ENCODE peak calls at places on chromosomes 4 and X, in nine cellular contexts. One of them, this sample, is unnamed.

GRCh38 chr4:15958562-15958961 is 4.4 kb downstream of the FGFBP2 start:
- DNase-seq in WTC11: no peak
- DNase-seq in AG04450: no peak
- DNase-seq in Jurkat, Clone E6-1: no peak
- DNase-seq in central memory CD8-positive, alpha-beta T cell: no peak
- DNase-seq in stimulated activated CD4-positive, alpha-beta T cell treated with anti-CD3 and anti-CD28 coated beads, TNF-alpha, amount 100 ng/mL, for 48 hours: no peak
- DNase-seq in activated CD4-positive, alpha-beta T cell treated with anti-CD3 and anti-CD28 coated beads for 36 hours: peak; percentile 40
- DNase-seq in GM23248: no peak
- DNase-seq in glutamatergic neuron: no peak
- DNase-seq in this sample: no peak

GRCh38 chr4:123555500-123556273 is 159.1 kb downstream of the SPRY1 start:
- DNase-seq in glutamatergic neuron: no peak
- DNase-seq in Jurkat, Clone E6-1: no peak
- DNase-seq in AG04450: peak; percentile 21
- DNase-seq in central memory CD8-positive, alpha-beta T cell: no peak
- DNase-seq in stimulated activated CD4-positive, alpha-beta T cell treated with anti-CD3 and anti-CD28 coated beads, TNF-alpha, amount 100 ng/mL, for 48 hours: no peak
- DNase-seq in WTC11: no peak
- DNase-seq in GM23248: peak; percentile 68
- DNase-seq in activated CD4-positive, alpha-beta T cell treated with anti-CD3 and anti-CD28 coated beads for 36 hours: no peak
- DNase-seq in this sample: peak; percentile 97

GRCh38 chr4:185656467-185656890 is 121.2 kb upstream of the PDLIM3 start:
- DNase-seq in activated CD4-positive, alpha-beta T cell treated with anti-CD3 and anti-CD28 coated beads for 36 hours: no peak
- DNase-seq in central memory CD8-positive, alpha-beta T cell: no peak
- DNase-seq in Jurkat, Clone E6-1: no peak
- DNase-seq in glutamatergic neuron: no peak
- DNase-seq in AG04450: no peak
- DNase-seq in stimulated activated CD4-positive, alpha-beta T cell treated with anti-CD3 and anti-CD28 coated beads, TNF-alpha, amount 100 ng/mL, for 48 hours: no peak
- DNase-seq in GM23248: peak; percentile 59
- DNase-seq in WTC11: peak; percentile 47
- DNase-seq in this sample: peak; percentile 68

GRCh38 chr4:335515-335914 is 2.1 kb upstream of the ZNF141 start:
- DNase-seq in AG04450: no peak
- DNase-seq in GM23248: no peak
- DNase-seq in activated CD4-positive, alpha-beta T cell treated with anti-CD3 and anti-CD28 coated beads for 36 hours: no peak
- DNase-seq in glutamatergic neuron: no peak
- DNase-seq in Jurkat, Clone E6-1: no peak
- DNase-seq in WTC11: no peak
- DNase-seq in stimulated activated CD4-positive, alpha-beta T cell treated with anti-CD3 and anti-CD28 coated beads, TNF-alpha, amount 100 ng/mL, for 48 hours: no peak
- DNase-seq in central memory CD8-positive, alpha-beta T cell: no peak
- DNase-seq in this sample: no peak

GRCh38 chr4:38967260-38968095 is 64.7 kb downstream of the TMEM156 start:
- DNase-seq in WTC11: no peak
- DNase-seq in GM23248: peak; percentile 92
- DNase-seq in glutamatergic neuron: no peak
- DNase-seq in central memory CD8-positive, alpha-beta T cell: no peak
- DNase-seq in Jurkat, Clone E6-1: no peak
- DNase-seq in stimulated activated CD4-positive, alpha-beta T cell treated with anti-CD3 and anti-CD28 coated beads, TNF-alpha, amount 100 ng/mL, for 48 hours: no peak
- DNase-seq in activated CD4-positive, alpha-beta T cell treated with anti-CD3 and anti-CD28 coated beads for 36 hours: no peak
- DNase-seq in AG04450: peak; percentile 96
- DNase-seq in this sample: peak; percentile 98

GRCh38 chr4:77438549-77438948 is 167.1 kb upstream of the CXCL13 start:
- DNase-seq in AG04450: no peak
- DNase-seq in activated CD4-positive, alpha-beta T cell treated with anti-CD3 and anti-CD28 coated beads for 36 hours: no peak
- DNase-seq in stimulated activated CD4-positive, alpha-beta T cell treated with anti-CD3 and anti-CD28 coated beads, TNF-alpha, amount 100 ng/mL, for 48 hours: no peak
- DNase-seq in GM23248: no peak
- DNase-seq in glutamatergic neuron: no peak
- DNase-seq in central memory CD8-positive, alpha-beta T cell: no peak
- DNase-seq in Jurkat, Clone E6-1: no peak
- DNase-seq in WTC11: no peak
- DNase-seq in this sample: no peak

GRCh38 chr4:48420172-48420571 is 63.0 kb upstream of the SLC10A4 start:
- DNase-seq in WTC11: no peak
- DNase-seq in GM23248: no peak
- DNase-seq in glutamatergic neuron: no peak
- DNase-seq in stimulated activated CD4-positive, alpha-beta T cell treated with anti-CD3 and anti-CD28 coated beads, TNF-alpha, amount 100 ng/mL, for 48 hours: no peak
- DNase-seq in activated CD4-positive, alpha-beta T cell treated with anti-CD3 and anti-CD28 coated beads for 36 hours: no peak
- DNase-seq in Jurkat, Clone E6-1: no peak
- DNase-seq in AG04450: no peak
- DNase-seq in central memory CD8-positive, alpha-beta T cell: no peak
- DNase-seq in this sample: no peak

GRCh38 chrX:45070116-45071007 is 130.3 kb downstream of the DIPK2B start:
- DNase-seq in GM23248: peak; percentile 52
- DNase-seq in glutamatergic neuron: no peak
- DNase-seq in AG04450: peak; percentile 1
- DNase-seq in WTC11: no peak
- DNase-seq in Jurkat, Clone E6-1: peak; percentile 56
- DNase-seq in central memory CD8-positive, alpha-beta T cell: no peak
- DNase-seq in stimulated activated CD4-positive, alpha-beta T cell treated with anti-CD3 and anti-CD28 coated beads, TNF-alpha, amount 100 ng/mL, for 48 hours: no peak
- DNase-seq in activated CD4-positive, alpha-beta T cell treated with anti-CD3 and anti-CD28 coated beads for 36 hours: peak; percentile 14
- DNase-seq in this sample: peak; percentile 72

GRCh38 chrX:2317527-2318055 is 183.2 kb downstream of the DHRSX start:
- DNase-seq in Jurkat, Clone E6-1: no peak
- DNase-seq in AG04450: no peak
- DNase-seq in stimulated activated CD4-positive, alpha-beta T cell treated with anti-CD3 and anti-CD28 coated beads, TNF-alpha, amount 100 ng/mL, for 48 hours: no peak
- DNase-seq in glutamatergic neuron: no peak
- DNase-seq in central memory CD8-positive, alpha-beta T cell: no peak
- DNase-seq in GM23248: no peak
- DNase-seq in WTC11: no peak
- DNase-seq in activated CD4-positive, alpha-beta T cell treated with anti-CD3 and anti-CD28 coated beads for 36 hours: no peak
- DNase-seq in this sample: no peak

GRCh38 chrX:2401590-2402360 is 99.0 kb downstream of the DHRSX start:
- DNase-seq in AG04450: no peak
- DNase-seq in central memory CD8-positive, alpha-beta T cell: no peak
- DNase-seq in WTC11: no peak
- DNase-seq in Jurkat, Clone E6-1: no peak
- DNase-seq in stimulated activated CD4-positive, alpha-beta T cell treated with anti-CD3 and anti-CD28 coated beads, TNF-alpha, amount 100 ng/mL, for 48 hours: no peak
- DNase-seq in activated CD4-positive, alpha-beta T cell treated with anti-CD3 and anti-CD28 coated beads for 36 hours: no peak
- DNase-seq in glutamatergic neuron: no peak
- DNase-seq in GM23248: peak; percentile 55
- DNase-seq in this sample: peak; percentile 51

GRCh38 chr4:89196056-89196674 is 84.8 kb downstream of the TIGD2 start:
- DNase-seq in glutamatergic neuron: no peak
- DNase-seq in GM23248: peak; percentile 15
- DNase-seq in AG04450: no peak
- DNase-seq in activated CD4-positive, alpha-beta T cell treated with anti-CD3 and anti-CD28 coated beads for 36 hours: no peak
- DNase-seq in WTC11: no peak
- DNase-seq in central memory CD8-positive, alpha-beta T cell: no peak
- DNase-seq in Jurkat, Clone E6-1: no peak
- DNase-seq in stimulated activated CD4-positive, alpha-beta T cell treated with anti-CD3 and anti-CD28 coated beads, TNF-alpha, amount 100 ng/mL, for 48 hours: no peak
- DNase-seq in this sample: no peak

GRCh38 chr4:37066149-37066548 is 178.4 kb upstream of the NWD2 start:
- DNase-seq in glutamatergic neuron: no peak
- DNase-seq in WTC11: no peak
- DNase-seq in stimulated activated CD4-positive, alpha-beta T cell treated with anti-CD3 and anti-CD28 coated beads, TNF-alpha, amount 100 ng/mL, for 48 hours: no peak
- DNase-seq in Jurkat, Clone E6-1: no peak
- DNase-seq in GM23248: no peak
- DNase-seq in activated CD4-positive, alpha-beta T cell treated with anti-CD3 and anti-CD28 coated beads for 36 hours: no peak
- DNase-seq in central memory CD8-positive, alpha-beta T cell: no peak
- DNase-seq in AG04450: no peak
- DNase-seq in this sample: no peak

GRCh38 chrX:15751160-15751819 is 13.2 kb downstream of the CA5B start:
- DNase-seq in WTC11: no peak
- DNase-seq in stimulated activated CD4-positive, alpha-beta T cell treated with anti-CD3 and anti-CD28 coated beads, TNF-alpha, amount 100 ng/mL, for 48 hours: no peak
- DNase-seq in Jurkat, Clone E6-1: peak; percentile 63
- DNase-seq in AG04450: no peak
- DNase-seq in GM23248: peak; percentile 64
- DNase-seq in central memory CD8-positive, alpha-beta T cell: no peak
- DNase-seq in activated CD4-positive, alpha-beta T cell treated with anti-CD3 and anti-CD28 coated beads for 36 hours: no peak
- DNase-seq in glutamatergic neuron: no peak
- DNase-seq in this sample: no peak

GRCh38 chrX:130028196-130028595 is 45.8 kb downstream of the BCORL1 start:
- DNase-seq in AG04450: peak; percentile 2
- DNase-seq in GM23248: peak; percentile 50
- DNase-seq in WTC11: peak; percentile 53
- DNase-seq in activated CD4-positive, alpha-beta T cell treated with anti-CD3 and anti-CD28 coated beads for 36 hours: peak; percentile 66
- DNase-seq in central memory CD8-positive, alpha-beta T cell: peak; percentile 36
- DNase-seq in glutamatergic neuron: peak; percentile 54
- DNase-seq in Jurkat, Clone E6-1: peak; percentile 10
- DNase-seq in stimulated activated CD4-positive, alpha-beta T cell treated with anti-CD3 and anti-CD28 coated beads, TNF-alpha, amount 100 ng/mL, for 48 hours: peak; percentile 33
- DNase-seq in this sample: peak; percentile 64

GRCh38 chrX:45142185-45142584 is 58.5 kb downstream of the DIPK2B start:
- DNase-seq in central memory CD8-positive, alpha-beta T cell: no peak
- DNase-seq in activated CD4-positive, alpha-beta T cell treated with anti-CD3 and anti-CD28 coated beads for 36 hours: no peak
- DNase-seq in glutamatergic neuron: no peak
- DNase-seq in stimulated activated CD4-positive, alpha-beta T cell treated with anti-CD3 and anti-CD28 coated beads, TNF-alpha, amount 100 ng/mL, for 48 hours: no peak
- DNase-seq in Jurkat, Clone E6-1: no peak
- DNase-seq in WTC11: no peak
- DNase-seq in AG04450: no peak
- DNase-seq in GM23248: no peak
- DNase-seq in this sample: no peak

GRCh38 chr4:118988635-118988972 is 100.0 kb downstream of the SYNPO2 start:
- DNase-seq in WTC11: no peak
- DNase-seq in central memory CD8-positive, alpha-beta T cell: no peak
- DNase-seq in AG04450: no peak
- DNase-seq in GM23248: no peak
- DNase-seq in activated CD4-positive, alpha-beta T cell treated with anti-CD3 and anti-CD28 coated beads for 36 hours: no peak
- DNase-seq in stimulated activated CD4-positive, alpha-beta T cell treated with anti-CD3 and anti-CD28 coated beads, TNF-alpha, amount 100 ng/mL, for 48 hours: no peak
- DNase-seq in Jurkat, Clone E6-1: no peak
- DNase-seq in glutamatergic neuron: no peak
- DNase-seq in this sample: no peak

GRCh38 chr4:174324725-174325124 is 41.0 kb downstream of the CEP44 start:
- DNase-seq in WTC11: no peak
- DNase-seq in activated CD4-positive, alpha-beta T cell treated with anti-CD3 and anti-CD28 coated beads for 36 hours: no peak
- DNase-seq in AG04450: no peak
- DNase-seq in GM23248: peak; percentile 54
- DNase-seq in Jurkat, Clone E6-1: no peak
- DNase-seq in central memory CD8-positive, alpha-beta T cell: no peak
- DNase-seq in stimulated activated CD4-positive, alpha-beta T cell treated with anti-CD3 and anti-CD28 coated beads, TNF-alpha, amount 100 ng/mL, for 48 hours: no peak
- DNase-seq in glutamatergic neuron: no peak
- DNase-seq in this sample: peak; percentile 47

GRCh38 chr4:127782025-127782274 is 172 bp upstream of the HSPA4L start:
- DNase-seq in AG04450: peak; percentile 49
- DNase-seq in WTC11: peak; percentile 90
- DNase-seq in Jurkat, Clone E6-1: no peak
- DNase-seq in activated CD4-positive, alpha-beta T cell treated with anti-CD3 and anti-CD28 coated beads for 36 hours: peak; percentile 82
- DNase-seq in glutamatergic neuron: peak; percentile 93
- DNase-seq in central memory CD8-positive, alpha-beta T cell: no peak
- DNase-seq in stimulated activated CD4-positive, alpha-beta T cell treated with anti-CD3 and anti-CD28 coated beads, TNF-alpha, amount 100 ng/mL, for 48 hours: peak; percentile 57
- DNase-seq in GM23248: peak; percentile 95
- DNase-seq in this sample: peak; percentile 86

GRCh38 chr4:76388160-76388908 is 32.6 kb downstream of the CCDC158 start:
- DNase-seq in AG04450: no peak
- DNase-seq in central memory CD8-positive, alpha-beta T cell: no peak
- DNase-seq in stimulated activated CD4-positive, alpha-beta T cell treated with anti-CD3 and anti-CD28 coated beads, TNF-alpha, amount 100 ng/mL, for 48 hours: no peak
- DNase-seq in activated CD4-positive, alpha-beta T cell treated with anti-CD3 and anti-CD28 coated beads for 36 hours: no peak
- DNase-seq in WTC11: no peak
- DNase-seq in glutamatergic neuron: no peak
- DNase-seq in Jurkat, Clone E6-1: no peak
- DNase-seq in GM23248: no peak
- DNase-seq in this sample: peak; percentile 22

GRCh38 chr4:99074816-99075215 is 13.8 kb downstream of the ADH5 start:
- DNase-seq in activated CD4-positive, alpha-beta T cell treated with anti-CD3 and anti-CD28 coated beads for 36 hours: no peak
- DNase-seq in GM23248: no peak
- DNase-seq in WTC11: no peak
- DNase-seq in glutamatergic neuron: no peak
- DNase-seq in AG04450: no peak
- DNase-seq in stimulated activated CD4-positive, alpha-beta T cell treated with anti-CD3 and anti-CD28 coated beads, TNF-alpha, amount 100 ng/mL, for 48 hours: no peak
- DNase-seq in central memory CD8-positive, alpha-beta T cell: no peak
- DNase-seq in Jurkat, Clone E6-1: no peak
- DNase-seq in this sample: no peak

GRCh38 chr4:168631241-168632151 is 134.6 kb downstream of the PALLD start:
- DNase-seq in activated CD4-positive, alpha-beta T cell treated with anti-CD3 and anti-CD28 coated beads for 36 hours: peak; percentile 47
- DNase-seq in glutamatergic neuron: peak; percentile 80
- DNase-seq in GM23248: peak; percentile 79
- DNase-seq in AG04450: no peak
- DNase-seq in stimulated activated CD4-positive, alpha-beta T cell treated with anti-CD3 and anti-CD28 coated beads, TNF-alpha, amount 100 ng/mL, for 48 hours: peak; percentile 2
- DNase-seq in Jurkat, Clone E6-1: no peak
- DNase-seq in central memory CD8-positive, alpha-beta T cell: no peak
- DNase-seq in WTC11: peak; percentile 72
- DNase-seq in this sample: peak; percentile 71

GRCh38 chr4:25190407-25190806 is 30.2 kb upstream of the SEPSECS start:
- DNase-seq in stimulated activated CD4-positive, alpha-beta T cell treated with anti-CD3 and anti-CD28 coated beads, TNF-alpha, amount 100 ng/mL, for 48 hours: no peak
- DNase-seq in glutamatergic neuron: no peak
- DNase-seq in central memory CD8-positive, alpha-beta T cell: no peak
- DNase-seq in WTC11: peak; percentile 16
- DNase-seq in Jurkat, Clone E6-1: no peak
- DNase-seq in GM23248: no peak
- DNase-seq in AG04450: no peak
- DNase-seq in activated CD4-positive, alpha-beta T cell treated with anti-CD3 and anti-CD28 coated beads for 36 hours: no peak
- DNase-seq in this sample: no peak

GRCh38 chrX:21708116-21708515 is 49.8 kb downstream of the SMPX start:
- DNase-seq in AG04450: no peak
- DNase-seq in stimulated activated CD4-positive, alpha-beta T cell treated with anti-CD3 and anti-CD28 coated beads, TNF-alpha, amount 100 ng/mL, for 48 hours: no peak
- DNase-seq in WTC11: peak; percentile 10
- DNase-seq in glutamatergic neuron: no peak
- DNase-seq in GM23248: peak; percentile 5
- DNase-seq in central memory CD8-positive, alpha-beta T cell: no peak
- DNase-seq in activated CD4-positive, alpha-beta T cell treated with anti-CD3 and anti-CD28 coated beads for 36 hours: no peak
- DNase-seq in Jurkat, Clone E6-1: no peak
- DNase-seq in this sample: no peak

GRCh38 chr4:126441173-126441810 is 1126.5 kb downstream of the FAT4 start:
- DNase-seq in AG04450: no peak
- DNase-seq in glutamatergic neuron: no peak
- DNase-seq in WTC11: no peak
- DNase-seq in GM23248: peak; percentile 3
- DNase-seq in Jurkat, Clone E6-1: no peak
- DNase-seq in activated CD4-positive, alpha-beta T cell treated with anti-CD3 and anti-CD28 coated beads for 36 hours: no peak
- DNase-seq in stimulated activated CD4-positive, alpha-beta T cell treated with anti-CD3 and anti-CD28 coated beads, TNF-alpha, amount 100 ng/mL, for 48 hours: no peak
- DNase-seq in central memory CD8-positive, alpha-beta T cell: no peak
- DNase-seq in this sample: no peak

GRCh38 chr4:151653548-151653918 is 107.3 kb downstream of the GATB start:
- DNase-seq in central memory CD8-positive, alpha-beta T cell: no peak
- DNase-seq in AG04450: no peak
- DNase-seq in glutamatergic neuron: no peak
- DNase-seq in stimulated activated CD4-positive, alpha-beta T cell treated with anti-CD3 and anti-CD28 coated beads, TNF-alpha, amount 100 ng/mL, for 48 hours: no peak
- DNase-seq in Jurkat, Clone E6-1: no peak
- DNase-seq in activated CD4-positive, alpha-beta T cell treated with anti-CD3 and anti-CD28 coated beads for 36 hours: no peak
- DNase-seq in WTC11: no peak
- DNase-seq in GM23248: no peak
- DNase-seq in this sample: no peak

GRCh38 chr4:54568184-54568583 is 89.6 kb upstream of the KIT start:
- DNase-seq in GM23248: peak; percentile 84
- DNase-seq in Jurkat, Clone E6-1: no peak
- DNase-seq in AG04450: peak; percentile 3
- DNase-seq in central memory CD8-positive, alpha-beta T cell: no peak
- DNase-seq in glutamatergic neuron: no peak
- DNase-seq in WTC11: no peak
- DNase-seq in stimulated activated CD4-positive, alpha-beta T cell treated with anti-CD3 and anti-CD28 coated beads, TNF-alpha, amount 100 ng/mL, for 48 hours: no peak
- DNase-seq in activated CD4-positive, alpha-beta T cell treated with anti-CD3 and anti-CD28 coated beads for 36 hours: no peak
- DNase-seq in this sample: peak; percentile 58

GRCh38 chrX:7996414-7996813 is 69.2 kb upstream of the PNPLA4 start:
- DNase-seq in GM23248: peak; percentile 47
- DNase-seq in glutamatergic neuron: peak; percentile 14
- DNase-seq in Jurkat, Clone E6-1: peak; percentile 21
- DNase-seq in activated CD4-positive, alpha-beta T cell treated with anti-CD3 and anti-CD28 coated beads for 36 hours: peak; percentile 28
- DNase-seq in AG04450: no peak
- DNase-seq in central memory CD8-positive, alpha-beta T cell: no peak
- DNase-seq in WTC11: peak; percentile 9
- DNase-seq in stimulated activated CD4-positive, alpha-beta T cell treated with anti-CD3 and anti-CD28 coated beads, TNF-alpha, amount 100 ng/mL, for 48 hours: no peak
- DNase-seq in this sample: peak; percentile 39

GRCh38 chr4:145930592-145930991 is 8.0 kb downstream of the ZNF827 start:
- DNase-seq in activated CD4-positive, alpha-beta T cell treated with anti-CD3 and anti-CD28 coated beads for 36 hours: no peak
- DNase-seq in glutamatergic neuron: no peak
- DNase-seq in stimulated activated CD4-positive, alpha-beta T cell treated with anti-CD3 and anti-CD28 coated beads, TNF-alpha, amount 100 ng/mL, for 48 hours: no peak
- DNase-seq in WTC11: no peak
- DNase-seq in central memory CD8-positive, alpha-beta T cell: no peak
- DNase-seq in AG04450: no peak
- DNase-seq in Jurkat, Clone E6-1: no peak
- DNase-seq in GM23248: peak; percentile 11
- DNase-seq in this sample: no peak

GRCh38 chr4:89324671-89325070 is 17.1 kb upstream of the GPRIN3 start:
- DNase-seq in glutamatergic neuron: no peak
- DNase-seq in GM23248: peak; percentile 76
- DNase-seq in central memory CD8-positive, alpha-beta T cell: no peak
- DNase-seq in activated CD4-positive, alpha-beta T cell treated with anti-CD3 and anti-CD28 coated beads for 36 hours: no peak
- DNase-seq in WTC11: no peak
- DNase-seq in AG04450: no peak
- DNase-seq in stimulated activated CD4-positive, alpha-beta T cell treated with anti-CD3 and anti-CD28 coated beads, TNF-alpha, amount 100 ng/mL, for 48 hours: no peak
- DNase-seq in Jurkat, Clone E6-1: no peak
- DNase-seq in this sample: peak; percentile 66

GRCh38 chr4:779555-779954 is 46.4 kb downstream of the CPLX1 start:
- DNase-seq in WTC11: no peak
- DNase-seq in AG04450: no peak
- DNase-seq in activated CD4-positive, alpha-beta T cell treated with anti-CD3 and anti-CD28 coated beads for 36 hours: no peak
- DNase-seq in Jurkat, Clone E6-1: no peak
- DNase-seq in central memory CD8-positive, alpha-beta T cell: no peak
- DNase-seq in glutamatergic neuron: no peak
- DNase-seq in GM23248: no peak
- DNase-seq in stimulated activated CD4-positive, alpha-beta T cell treated with anti-CD3 and anti-CD28 coated beads, TNF-alpha, amount 100 ng/mL, for 48 hours: no peak
- DNase-seq in this sample: no peak

GRCh38 chr4:65670331-65671031 is at the start of gene EPHA5:
- DNase-seq in glutamatergic neuron: peak; percentile 91
- DNase-seq in AG04450: peak; percentile 21
- DNase-seq in GM23248: peak; percentile 68
- DNase-seq in WTC11: peak; percentile 85
- DNase-seq in stimulated activated CD4-positive, alpha-beta T cell treated with anti-CD3 and anti-CD28 coated beads, TNF-alpha, amount 100 ng/mL, for 48 hours: no peak
- DNase-seq in central memory CD8-positive, alpha-beta T cell: no peak
- DNase-seq in Jurkat, Clone E6-1: peak; percentile 39
- DNase-seq in activated CD4-positive, alpha-beta T cell treated with anti-CD3 and anti-CD28 coated beads for 36 hours: peak; percentile 17
- DNase-seq in this sample: peak; percentile 87

This sample was measured in iris pigment epithelial cell.